ENCODE peak calls at places on chromosomes 3 and 15, in six cellular contexts. D is nephron progenitor cell, L is fibroblast of mammary gland, U is LNCaP clone FGC, W is cardiac muscle cell, A is suprapubic skin. K is an unnamed sample.

GRCh38 chr15:35023794-35024193 is 35.7 kb upstream of the ZNF770 start:
- DNase-seq in D (no peak), L (peak), U (no peak), W (no peak), A (no peak), K (no peak)

GRCh38 chr3:186786810-186787375 is 3.5 kb downstream of the EIF4A2 start:
- DNase-seq in D (no peak), L (no peak), U (no peak), W (no peak), A (no peak), K (no peak)

GRCh38 chr3:167887096-167887495 is 151.6 kb downstream of the SERPINI1 start:
- DNase-seq in D (no peak), L (peak), U (no peak), W (peak), A (no peak), K (no peak)

GRCh38 chr15:89665449-89666146 is 10.3 kb upstream of the KIF7 start:
- DNase-seq in D (peak), L (peak), U (no peak), W (peak), A (no peak), K (no peak)

GRCh38 chr3:37249717-37250116 is 75.3 kb upstream of the LRRFIP2 start:
- DNase-seq in D (no peak), L (peak), U (no peak), W (no peak), A (no peak), K (no peak)

GRCh38 chr15:100759698-100760356 is 119.8 kb upstream of the ALDH1A3 start:
- DNase-seq in D (no peak), L (peak), U (peak), W (peak), A (no peak), K (no peak)

GRCh38 chr3:139476348-139476747 is at the start of gene RBP2:
- DNase-seq in D (no peak), L (no peak), U (no peak), W (no peak), A (no peak), K (no peak)

GRCh38 chr15:50123861-50124556 is 5.0 kb upstream of the ATP8B4 start:
- DNase-seq in D (no peak), L (no peak), U (no peak), W (no peak), A (no peak), K (no peak)

GRCh38 chr3:126540342-126540849 is 16.4 kb downstream of the CHST13 start:
- DNase-seq in D (no peak), L (peak), U (no peak), W (peak), A (peak), K (peak)

GRCh38 chr15:85751731-85752421 is 42.8 kb downstream of the KLHL25 start:
- DNase-seq in D (no peak), L (no peak), U (no peak), W (no peak), A (peak), K (peak)

GRCh38 chr3:53938645-53939044 is 47.0 kb upstream of the SELENOK start:
- DNase-seq in D (peak), L (peak), U (peak), W (peak), A (no peak), K (no peak)

GRCh38 chr15:91055548-91056331 is 33.3 kb upstream of the VPS33B start:
- DNase-seq in D (peak), L (peak), U (peak), W (peak), A (no peak), K (no peak)

GRCh38 chr3:56795097-56795806 is 6.5 kb downstream of the ARHGEF3 start:
- DNase-seq in D (no peak), L (peak), U (no peak), W (peak), A (no peak), K (no peak)

GRCh38 chr3:149382091-149382467 is 4.6 kb upstream of the TM4SF1 start:
- DNase-seq in D (no peak), L (peak), U (no peak), W (peak), A (no peak), K (no peak)

GRCh38 chr15:64622410-64623260 is 152.8 kb downstream of the RBPMS2 start:
- DNase-seq in D (no peak), L (no peak), U (no peak), W (no peak), A (no peak), K (no peak)

GRCh38 chr3:16264174-16264707 is 502 bp downstream of the DPH3 start:
- DNase-seq in D (no peak), L (peak), U (no peak), W (peak), A (no peak), K (no peak)

GRCh38 chr15:71586463-71586862 is 223.9 kb upstream of the NR2E3 start:
- DNase-seq in D (no peak), L (no peak), U (no peak), W (no peak), A (no peak), K (no peak)

GRCh38 chr3:112089956-112090898 is 4.0 kb downstream of the C3orf52 start:
- DNase-seq in D (peak), L (no peak), U (no peak), W (no peak), A (no peak), K (no peak)

GRCh38 chr3:32662638-32663037 is 22.4 kb upstream of the CNOT10 start:
- DNase-seq in D (no peak), L (no peak), U (no peak), W (no peak), A (no peak), K (no peak)

GRCh38 chr3:67819447-67819846 is 165.0 kb upstream of the SUCLG2 start:
- DNase-seq in D (no peak), L (no peak), U (no peak), W (no peak), A (no peak), K (no peak)

GRCh38 chr3:67017211-67017610 is 19.1 kb downstream of the KBTBD8 start:
- DNase-seq in D (no peak), L (peak), U (no peak), W (peak), A (no peak), K (no peak)

GRCh38 chr3:141114816-141115458 is 63.8 kb downstream of the SPSB4 start:
- DNase-seq in D (peak), L (no peak), U (no peak), W (no peak), A (peak), K (no peak)

GRCh38 chr3:48402281-48402732 is 27.6 kb downstream of the PLXNB1 start:
- DNase-seq in D (no peak), L (peak), U (no peak), W (peak), A (peak), K (peak)

GRCh38 chr3:172394692-172395091 is 53.6 kb downstream of the GHSR start:
- DNase-seq in D (no peak), L (no peak), U (no peak), W (no peak), A (no peak), K (no peak)

GRCh38 chr3:104206925-104207324 is 1159.8 kb upstream of the ALCAM start:
- DNase-seq in D (no peak), L (no peak), U (peak), W (no peak), A (no peak), K (no peak)

GRCh38 chr3:7630351-7630911 is 769.5 kb downstream of the GRM7 start:
- DNase-seq in D (no peak), L (peak), U (no peak), W (peak), A (no peak), K (no peak)

GRCh38 chr3:36653095-36653494 is 111.3 kb downstream of the DCLK3 start:
- DNase-seq in D (no peak), L (peak), U (no peak), W (no peak), A (no peak), K (no peak)

GRCh38 chr3:69290006-69290405 is 95.9 kb downstream of the FRMD4B start:
- DNase-seq in D (no peak), L (peak), U (no peak), W (no peak), A (no peak), K (no peak)

GRCh38 chr3:65343736-65344135 is 655.9 kb upstream of the ADAMTS9 start:
- DNase-seq in D (no peak), L (no peak), U (no peak), W (no peak), A (no peak), K (no peak)

GRCh38 chr3:105277656-105278055 is 89.1 kb upstream of the ALCAM start:
- DNase-seq in D (no peak), L (peak), U (no peak), W (peak), A (no peak), K (no peak)

GRCh38 chr15:84400820-84401219 is 165.2 kb downstream of the GOLGA6L4 start:
- DNase-seq in D (no peak), L (no peak), U (no peak), W (no peak), A (peak), K (no peak)

GRCh38 chr15:74235962-74236361 is at the start of gene CCDC33:
- DNase-seq in D (no peak), L (no peak), U (no peak), W (no peak), A (no peak), K (no peak)

GRCh38 chr15:83709246-83709645 is 55.3 kb downstream of the ADAMTSL3 start:
- DNase-seq in D (no peak), L (peak), U (no peak), W (no peak), A (no peak), K (no peak)

GRCh38 chr3:100209948-100210776 is 50.6 kb upstream of the TBC1D23 start:
- DNase-seq in D (no peak), L (peak), U (no peak), W (no peak), A (no peak), K (no peak)

GRCh38 chr3:46966811-46967210 is 9.7 kb downstream of the CCDC12 start:
- DNase-seq in D (no peak), L (no peak), U (no peak), W (no peak), A (no peak), K (no peak)

GRCh38 chr3:55570361-55570760 is 83.3 kb upstream of the WNT5A start:
- DNase-seq in D (no peak), L (no peak), U (no peak), W (peak), A (no peak), K (no peak)

GRCh38 chr3:55574671-55575070 is 87.6 kb upstream of the WNT5A start:
- DNase-seq in D (no peak), L (no peak), U (no peak), W (no peak), A (no peak), K (no peak)

GRCh38 chr3:55572816-55573215 is 85.7 kb upstream of the WNT5A start:
- DNase-seq in D (no peak), L (no peak), U (no peak), W (no peak), A (no peak), K (no peak)

GRCh38 chr3:55571216-55571813 is 84.2 kb upstream of the WNT5A start:
- DNase-seq in D (no peak), L (no peak), U (no peak), W (no peak), A (no peak), K (no peak)

DNA sequence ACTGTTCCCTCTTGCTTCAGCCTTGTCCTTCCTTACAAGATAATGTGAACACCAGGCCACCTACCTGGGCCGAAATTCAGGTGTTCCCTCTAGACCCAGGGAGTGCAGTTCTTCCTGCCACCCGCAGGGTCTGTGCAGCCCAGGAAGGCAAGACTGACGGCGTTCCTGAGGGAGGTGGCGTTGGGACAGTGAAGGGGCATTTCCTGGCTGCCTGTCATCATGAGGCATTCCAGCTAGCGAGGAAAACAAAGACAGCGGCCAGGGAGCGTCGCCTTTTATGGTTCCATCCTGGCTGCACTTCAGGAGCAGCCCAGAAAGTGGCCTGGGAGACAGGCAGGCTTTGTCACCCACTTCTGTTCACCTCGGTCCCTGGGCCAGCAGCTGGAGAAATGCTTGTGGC is 84.8 kb upstream of the WNT5A start:
- DNase-seq in D (peak), L (no peak), U (no peak), W (peak), A (no peak), K (no peak)
- TF ChIP-seq CTCF in D (peak), L (no peak), U (no peak), W (no peak), A (no peak), K (no peak)

DNA sequence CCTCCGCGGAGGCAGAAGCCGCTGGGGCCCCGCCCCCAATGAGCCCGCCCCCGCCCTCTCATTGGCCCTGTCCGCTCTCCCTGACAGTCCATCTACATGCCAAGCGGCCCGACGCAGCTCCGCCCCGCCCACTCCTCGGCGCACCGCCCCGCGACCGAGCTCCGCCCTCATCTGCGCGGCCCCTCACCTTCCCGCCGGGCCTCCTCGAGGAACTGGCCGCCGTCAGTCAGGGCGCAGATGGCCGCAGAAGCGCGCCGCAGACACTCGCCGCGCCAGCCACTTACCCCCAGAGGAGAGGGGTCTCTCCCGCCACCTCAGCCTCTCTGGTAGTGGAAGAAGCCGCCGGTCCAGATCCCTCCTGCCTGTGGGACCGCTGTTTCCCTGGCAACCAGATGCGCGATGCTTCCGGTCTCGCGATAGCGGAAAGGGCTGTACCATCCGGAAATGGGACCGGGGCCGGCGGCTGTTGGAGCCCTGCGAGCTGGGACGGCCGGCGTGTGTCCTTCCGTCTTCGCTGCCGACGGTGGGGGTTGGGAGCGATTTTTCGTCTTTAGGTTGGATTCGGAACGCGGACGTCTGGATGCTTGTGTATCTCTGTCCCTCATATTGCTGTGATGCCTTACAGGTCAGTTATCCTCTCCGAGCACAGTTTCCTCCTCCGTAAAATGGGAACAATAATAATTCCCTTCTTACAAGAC is at the start of gene FSIP1:
- DNase-seq in D (peak), L (peak), U (peak), W (peak), A (peak), K (peak)
- TF ChIP-seq CTCF in D (no peak), L (no peak), U (no peak), W (no peak), A (no peak), K (no peak)

GRCh38 chr3:50122661-50123391 is 32.3 kb upstream of the SEMA3F start:
- DNase-seq in D (no peak), L (no peak), U (no peak), W (no peak), A (no peak), K (no peak)

GRCh38 chr3:50121416-50122032 is 32.8 kb downstream of the RBM5 start:
- DNase-seq in D (peak), L (peak), U (peak), W (peak), A (no peak), K (peak)

GRCh38 chr3:50120364-50121095 is 31.8 kb downstream of the RBM5 start:
- DNase-seq in D (no peak), L (no peak), U (no peak), W (no peak), A (no peak), K (no peak)

GRCh38 chr3:50123394-50124361 is 31.4 kb upstream of the SEMA3F start:
- DNase-seq in D (no peak), L (no peak), U (no peak), W (no peak), A (no peak), K (no peak)

GRCh38 chr3:50122071-50122470 is 33.1 kb upstream of the SEMA3F start:
- DNase-seq in D (no peak), L (peak), U (no peak), W (no peak), A (no peak), K (no peak)
- TF ChIP-seq CTCF in D (no peak), L (no peak), U (no peak), W (no peak), A (no peak), K (no peak)

DNA sequence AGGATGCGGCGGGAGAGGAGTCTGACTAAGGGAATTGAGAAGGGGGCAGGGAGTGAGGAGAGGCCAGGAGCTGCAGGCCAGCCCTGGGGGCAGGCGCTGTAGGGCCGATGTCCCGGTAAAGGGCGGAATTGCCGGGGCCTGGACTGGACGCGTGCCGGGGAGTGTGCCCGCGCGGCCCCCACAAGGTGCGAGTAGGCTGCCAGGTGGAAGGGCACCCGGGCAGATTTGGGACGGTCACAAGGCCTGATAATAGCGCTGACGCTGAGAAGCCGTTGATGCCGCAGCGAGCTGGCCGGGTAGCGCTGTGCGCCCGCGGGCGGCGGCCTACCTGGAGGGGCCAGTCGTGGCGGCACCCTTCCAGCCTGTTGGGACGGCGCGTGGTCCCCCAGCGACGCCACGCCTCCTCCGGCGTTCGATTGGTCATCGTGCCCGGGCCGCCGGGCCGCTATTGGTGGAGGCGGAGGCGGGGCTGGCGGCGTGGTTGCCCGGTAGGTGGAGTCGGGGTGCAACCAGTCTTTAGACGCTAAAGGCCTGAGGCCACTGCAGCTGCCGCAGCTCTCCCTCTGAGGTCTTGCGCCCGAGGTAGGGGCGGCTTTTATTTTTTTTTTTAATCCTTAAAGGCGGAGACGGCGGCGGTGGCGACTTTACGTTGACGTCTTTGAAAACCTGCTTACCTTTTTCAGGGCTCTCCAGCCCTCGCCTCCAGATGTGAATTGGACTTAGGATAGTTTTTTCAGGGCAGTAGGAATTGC is 919 bp downstream of the SLC25A38 start:
- DNase-seq in D (peak), L (peak), U (peak), W (peak), A (peak), K (peak)
- TF ChIP-seq CTCF in D (no peak), L (no peak), U (no peak), W (no peak), A (no peak), K (no peak)

GRCh38 chr3:161925749-161926360 is 429.2 kb downstream of the OTOL1 start:
- DNase-seq in D (no peak), L (peak), U (no peak), W (no peak), A (no peak), K (no peak)

DNA sequence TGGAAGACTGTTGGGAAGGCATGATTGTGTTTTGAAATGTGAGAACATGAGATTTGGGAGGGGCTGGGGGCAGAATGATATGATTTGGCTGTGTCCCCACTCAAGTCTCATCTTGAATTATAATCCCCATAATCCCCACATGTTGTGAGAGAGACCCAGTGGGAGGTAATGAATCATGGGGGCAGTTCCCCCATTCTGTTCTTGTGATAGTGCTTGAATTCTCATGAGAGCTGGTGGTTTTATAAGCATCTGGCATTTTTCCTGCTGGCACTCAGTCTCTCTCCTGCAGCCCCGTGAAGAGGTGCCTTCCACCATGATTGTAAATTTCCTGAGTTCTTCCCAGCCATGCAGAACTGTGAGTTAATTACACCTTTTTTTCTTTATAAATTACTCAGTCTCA is 430.5 kb downstream of the OTOL1 start:
- DNase-seq in D (no peak), L (peak), U (no peak), W (no peak), A (no peak), K (no peak)
- TF ChIP-seq CTCF in D (no peak), L (no peak), U (no peak), W (no peak), A (no peak), K (no peak)

GRCh38 chr3:90035643-90036042 is 928.2 kb downstream of the EPHA3 start:
- DNase-seq in D (no peak), L (no peak), U (no peak), W (no peak), A (no peak), K (no peak)
- TF ChIP-seq CTCF in D (no peak), L (no peak), U (no peak), W (no peak), A (no peak), K (no peak)

K was measured in omental fat pad.